ENCODE peak calls at places on chromosome 3, in eight cellular contexts. L is endothelial cell of umbilical vein, N is NB4, W is A549, F is body of pancreas, I is sigmoid colon, Y is right lobe of liver, Q is GM12891. R is an unnamed sample.

GRCh38 chr3:61938878-61939549 is 377.6 kb downstream of the PTPRG start:
- DNase-seq in N (no peak), Y (no peak), W (no peak), I (no peak), Q (no peak), L (no peak), F (peak; percentile 58), R (peak; percentile 10)

GRCh38 chr3:40871411-40871810 is 327.9 kb upstream of the CTNNB1 start:
- DNase-seq in I (no peak), L (no peak), Y (no peak), Q (no peak), N (no peak), F (no peak), W (no peak), R (no peak)

GRCh38 chr3:26921054-26921453 is 298.5 kb downstream of the LRRC3B start:
- DNase-seq in W (no peak), Q (no peak), F (no peak), Y (no peak), I (no peak), L (no peak), N (no peak), R (no peak)

GRCh38 chr3:45567730-45568172 is 26.8 kb upstream of the LIMD1 start:
- DNase-seq in I (peak; percentile 59), F (no peak), W (no peak), Y (no peak), L (no peak), Q (peak; percentile 36), N (peak; percentile 15), R (no peak)

GRCh38 chr3:61168286-61168685 is 83.0 kb downstream of the FHIT start:
- DNase-seq in Q (no peak), F (no peak), W (no peak), Y (no peak), L (no peak), I (no peak), N (no peak), R (no peak)

GRCh38 chr3:42061711-42062408 is 29.3 kb upstream of the TRAK1 start:
- DNase-seq in Y (no peak), W (peak; percentile 85), F (peak; percentile 40), L (peak; percentile 90), I (peak; percentile 92), Q (no peak), N (no peak), R (no peak)

GRCh38 chr3:100871307-100871706 is 121.9 kb downstream of the ABI3BP start:
- DNase-seq in W (no peak), Q (no peak), F (no peak), Y (no peak), L (no peak), N (no peak), I (no peak), R (no peak)

GRCh38 chr3:109372639-109373038 is 35.3 kb upstream of the DPPA4 start:
- DNase-seq in L (no peak), N (no peak), W (no peak), F (no peak), I (no peak), Y (no peak), Q (no peak), R (no peak)

GRCh38 chr3:48915296-48915695 is 3.3 kb upstream of the ARIH2 start:
- DNase-seq in F (no peak), W (no peak), I (no peak), L (no peak), N (no peak), Q (no peak), Y (peak; percentile 24), R (no peak)

GRCh38 chr3:48918388-48919214 is at the start of gene ARIH2:
- DNase-seq in N (peak; percentile 96), Y (peak; percentile 97), L (peak; percentile 95), Q (peak; percentile 90), F (peak; percentile 93), I (peak; percentile 96), W (peak; percentile 92), R (peak; percentile 97)

GRCh38 chr3:48919215-48920138 is 835 bp downstream of the ARIH2 start:
- DNase-seq in I (no peak), L (peak; percentile 77), Q (peak; percentile 39), W (peak; percentile 56), Y (peak; percentile 54), N (peak; percentile 74), F (peak; percentile 48), R (peak; percentile 92)
- TF ChIP-seq POLR2A in I (no peak), L (no peak), Q (peak; percentile 56), W (no peak), Y (no peak), N (peak; percentile 25), F (no peak), R (no peak)

GRCh38 chr3:183385698-183386590 is 42.5 kb downstream of the MCF2L2 start:
- DNase-seq in L (peak; percentile 76), F (peak; percentile 75), Q (peak; percentile 15), W (peak; percentile 60), I (no peak), N (peak; percentile 79), Y (no peak), R (no peak)

GRCh38 chr3:183387797-183388196 is 40.6 kb downstream of the MCF2L2 start:
- DNase-seq in Q (no peak), I (no peak), Y (no peak), W (no peak), N (no peak), L (no peak), F (no peak), R (no peak)

GRCh38 chr3:183390844-183391243 is 37.6 kb downstream of the MCF2L2 start:
- DNase-seq in L (no peak), Y (no peak), Q (no peak), I (no peak), F (no peak), N (no peak), W (no peak), R (no peak)

GRCh38 chr3:183386651-183387050 is 41.8 kb downstream of the MCF2L2 start:
- DNase-seq in Y (no peak), W (no peak), L (no peak), F (no peak), N (no peak), I (no peak), Q (no peak), R (no peak)

GRCh38 chr3:183388213-183388612 is 40.2 kb downstream of the MCF2L2 start:
- DNase-seq in W (no peak), F (no peak), Y (no peak), N (peak; percentile 26), I (no peak), L (no peak), Q (no peak), R (no peak)
- TF ChIP-seq POLR2A in W (no peak), F (no peak), Y (no peak), N (no peak), I (no peak), L (no peak), Q (no peak), R (no peak)

GRCh38 chr3:64601824-64602223 is 86.0 kb downstream of the ADAMTS9 start:
- DNase-seq in I (no peak), F (no peak), Y (no peak), W (no peak), N (no peak), L (no peak), Q (no peak), R (no peak)
- TF ChIP-seq POLR2A in I (no peak), F (no peak), Y (no peak), W (no peak), N (no peak), L (no peak), Q (no peak), R (no peak)

GRCh38 chr3:25447925-25448324 is 19.9 kb downstream of the RARB start:
- DNase-seq in I (no peak), Y (no peak), F (no peak), L (no peak), W (no peak), N (no peak), Q (no peak), R (no peak)
- TF ChIP-seq POLR2A in I (no peak), Y (no peak), F (no peak), L (no peak), W (no peak), N (no peak), Q (no peak), R (no peak)